ENCODE peak calls at places on chromosomes 11 and 22, in nine cellular contexts. P, H, W, I, O, K, R, Y and N are unnamed samples.
A peak's percentile ranks its signal among the peaks of the same experiment; 100 is the strongest.

GRCh38 chr22:29478326-29479276 is 1.4 kb upstream of the NEFH start:
- DNase-seq in P (peak; percentile 24), H (no peak), W (no peak), I (no peak), O (no peak), K (no peak), R (no peak), Y (no peak), N (no peak)

GRCh38 chr22:39894554-39895092 is 1.1 kb upstream of the ENTHD1 start:
- DNase-seq in P (no peak), H (no peak), W (no peak), I (no peak), O (no peak), K (no peak), R (no peak), Y (no peak), N (no peak)

GRCh38 chr11:64675417-64676252 is 47.4 kb downstream of the NRXN2 start:
- DNase-seq in P (no peak), H (no peak), W (no peak), I (peak; percentile 23), O (no peak), K (peak; percentile 94), R (no peak), Y (no peak), N (peak; percentile 94)

GRCh38 chr22:21451545-21452520 is 15.4 kb upstream of the TMEM191C start:
- DNase-seq in P (no peak), H (no peak), W (no peak), I (no peak), O (no peak), K (no peak), R (no peak), Y (no peak), N (no peak)

GRCh38 chr11:4862447-4863236 is 13.6 kb upstream of the OR51S1 start:
- DNase-seq in P (no peak), H (no peak), W (no peak), I (no peak), O (no peak), K (no peak), R (no peak), Y (no peak), N (no peak)

GRCh38 chr11:65606876-65607613 is 7.0 kb downstream of the MAP3K11 start:
- DNase-seq in P (no peak), H (peak; percentile 93), W (peak; percentile 67), I (peak; percentile 88), O (no peak), K (peak; percentile 91), R (peak; percentile 37), Y (peak; percentile 58), N (peak; percentile 99)

GRCh38 chr11:19697721-19698121 is 14.9 kb upstream of the NAV2 start:
- DNase-seq in P (no peak), H (peak; percentile 38), W (no peak), I (no peak), O (no peak), K (no peak), R (no peak), Y (no peak), N (peak; percentile 58)

GRCh38 chr11:120384476-120384875 is 48.3 kb downstream of the ARHGEF12 start:
- DNase-seq in P (no peak), H (no peak), W (no peak), I (no peak), O (no peak), K (no peak), R (no peak), Y (no peak), N (no peak)

GRCh38 chr11:110435780-110436717 is 6.3 kb downstream of the FDX1 start:
- DNase-seq in P (no peak), H (no peak), W (no peak), I (peak; percentile 26), O (no peak), K (peak; percentile 30), R (no peak), Y (no peak), N (no peak)